ENCODE peak calls at places on chromosomes 11 and 22, in six cellular contexts. I, B, L, S, K and J are unnamed samples.

GRCh38 chr11:130407978-130408377 is 20.4 kb downstream of the ADAMTS8 start:
- DNase-seq in K (peak), S (peak), B (peak), I (no peak), L (peak), J (peak)

GRCh38 chr11:35376613-35377012 is 42.7 kb downstream of the SLC1A2 start:
- DNase-seq in S (no peak), K (peak), I (no peak), L (no peak), B (peak), J (peak)

GRCh38 chr11:119782021-119782420 is 53.0 kb upstream of the NECTIN1 start:
- DNase-seq in L (no peak), S (no peak), I (no peak), K (peak), B (no peak), J (no peak)

GRCh38 chr11:12483604-12484003 is 106.2 kb downstream of the PARVA start:
- DNase-seq in L (no peak), B (no peak), S (no peak), K (no peak), I (no peak), J (no peak)

GRCh38 chr11:108647701-108648527 is 17.0 kb upstream of the DDX10 start:
- DNase-seq in I (peak), S (peak), B (peak), L (peak), K (peak), J (peak)

GRCh38 chr11:62811659-62812058 is 6.4 kb upstream of the NXF1 start:
- DNase-seq in S (no peak), K (no peak), L (no peak), I (no peak), B (no peak), J (no peak)

GRCh38 chr11:18775492-18776292 is 15.9 kb downstream of the PTPN5 start:
- DNase-seq in L (no peak), S (peak), K (peak), B (peak), I (peak), J (peak)

GRCh38 chr11:122769126-122769780 is 69.0 kb upstream of the CRTAM start:
- DNase-seq in K (peak), B (peak), L (no peak), S (peak), I (no peak), J (no peak)

GRCh38 chr22:22770280-22770871 is 117.2 kb upstream of the IGLL5 start:
- DNase-seq in L (peak), I (no peak), B (no peak), K (peak), S (peak), J (no peak)

GRCh38 chr11:70111269-70112016 is 33.3 kb downstream of the ANO1 start:
- DNase-seq in L (peak), K (no peak), S (peak), I (peak), B (peak), J (peak)

GRCh38 chr11:126570489-126570888 is 215.0 kb downstream of the ST3GAL4 start:
- DNase-seq in S (no peak), L (no peak), K (no peak), B (no peak), I (no peak), J (no peak)

GRCh38 chr22:22031571-22031970 is 49.0 kb upstream of the TOP3B start:
- DNase-seq in B (no peak), S (no peak), L (no peak), I (no peak), K (peak), J (no peak)

GRCh38 chr22:24706732-24707476 is 67.6 kb downstream of the PIWIL3 start:
- DNase-seq in S (no peak), I (no peak), K (no peak), B (no peak), L (no peak), J (no peak)

GRCh38 chr11:69882270-69882608 is 63.0 kb upstream of the FGF3 start:
- DNase-seq in S (no peak), L (no peak), K (no peak), B (no peak), I (no peak), J (no peak)

GRCh38 chr11:120134106-120134930 is 3.6 kb downstream of the TRIM29 start:
- DNase-seq in I (no peak), B (no peak), S (no peak), L (no peak), K (no peak), J (no peak)

GRCh38 chr22:27100789-27101188 is 443.4 kb downstream of the MIAT start:
- DNase-seq in L (no peak), I (peak), K (no peak), B (peak), S (peak), J (peak)

GRCh38 chr11:119592642-119593041 is 136.4 kb downstream of the NECTIN1 start:
- DNase-seq in S (no peak), B (no peak), L (peak), I (no peak), K (peak), J (peak)

GRCh38 chr11:17672469-17672868 is 46.9 kb upstream of the MYOD1 start:
- DNase-seq in I (no peak), K (no peak), L (no peak), B (no peak), S (no peak), J (no peak)

GRCh38 chr11:12508151-12508740 is 130.9 kb downstream of the PARVA start:
- DNase-seq in I (no peak), K (peak), S (peak), B (peak), L (no peak), J (peak)

GRCh38 chr22:46976598-46976997 is 214.1 kb downstream of the TBC1D22A start:
- DNase-seq in K (no peak), I (no peak), S (no peak), B (no peak), L (no peak), J (no peak)

GRCh38 chr11:65135633-65136145 is 1.4 kb upstream of the SYVN1 start:
- DNase-seq in I (no peak), S (no peak), L (no peak), B (no peak), K (no peak), J (no peak)

GRCh38 chr11:19018901-19019300 is 41.6 kb downstream of the MRGPRX2 start:
- DNase-seq in I (peak), B (no peak), S (no peak), K (no peak), L (no peak), J (no peak)

GRCh38 chr11:45688472-45689033 is 23.1 kb upstream of the CHST1 start:
- DNase-seq in S (no peak), L (no peak), I (no peak), B (no peak), K (no peak), J (no peak)

GRCh38 chr11:83709434-83709833 is 423.3 kb upstream of the CCDC90B start:
- DNase-seq in K (no peak), I (no peak), B (no peak), S (no peak), L (no peak), J (no peak)

GRCh38 chr22:38255697-38256096 is 17.1 kb downstream of the TMEM184B start:
- DNase-seq in L (no peak), I (no peak), B (no peak), S (no peak), K (no peak), J (no peak)
- TF ChIP-seq CTCF in L (no peak), I (no peak), B (no peak), S (no peak), K (no peak), J (no peak)

GRCh38 chr11:43941257-43941879 is 1.1 kb upstream of the C11orf96 start:
- DNase-seq in B (peak), L (no peak), S (peak), K (peak), I (no peak), J (no peak)
- H3K4me3 ChIP-seq in B (peak), L (no peak), S (peak), K (no peak), I (peak), J (no peak)

GRCh38 chr11:1918436-1919315 is 827 bp upstream of the TNNT3 start:
- DNase-seq in S (no peak), B (no peak), L (no peak), K (no peak), I (no peak), J (no peak)

GRCh38 chr11:1916986-1917522 is 2.4 kb upstream of the TNNT3 start:
- DNase-seq in B (no peak), L (no peak), I (no peak), K (no peak), S (no peak), J (no peak)

GRCh38 chr11:1919428-1920127 is at the start of gene TNNT3:
- DNase-seq in K (no peak), B (no peak), S (no peak), L (no peak), I (no peak), J (no peak)

GRCh38 chr11:1916132-1916985 is 3.1 kb upstream of the TNNT3 start:
- DNase-seq in K (no peak), I (no peak), B (no peak), L (no peak), S (no peak), J (no peak)

GRCh38 chr11:1917523-1918435 is 1.7 kb upstream of the TNNT3 start:
- DNase-seq in I (no peak), L (no peak), S (no peak), K (no peak), B (no peak), J (no peak)
- TF ChIP-seq CTCF in I (peak), L (peak), S (peak), K (peak), B (no peak), J (peak)

GRCh38 chr11:117198613-117199012 is 557 bp upstream of the TAGLN start:
- DNase-seq in B (no peak), L (no peak), K (no peak), I (no peak), S (no peak), J (no peak)

GRCh38 chr11:117197516-117198456 is 1.4 kb upstream of the TAGLN start:
- DNase-seq in K (no peak), L (no peak), B (peak), S (peak), I (peak), J (no peak)

GRCh38 chr11:117199916-117200812 is 994 bp downstream of the TAGLN start:
- DNase-seq in S (no peak), I (no peak), K (no peak), L (no peak), B (no peak), J (no peak)

GRCh38 chr11:117200813-117201515 is 1.8 kb downstream of the TAGLN start:
- DNase-seq in K (no peak), I (no peak), S (no peak), L (no peak), B (peak), J (no peak)

GRCh38 chr11:117199061-117199915 is at the start of gene TAGLN:
- DNase-seq in B (peak), L (peak), I (peak), K (peak), S (peak), J (peak)
- H3K4me3 ChIP-seq in B (peak), L (peak), I (peak), K (peak), S (peak), J (peak)

GRCh38 chr11:33703234-33703633 is 2.6 kb upstream of the C11orf91 start:
- DNase-seq in K (no peak), I (no peak), S (no peak), L (no peak), B (no peak), J (no peak)

GRCh38 chr11:33706961-33707360 is 6.3 kb upstream of the C11orf91 start:
- DNase-seq in B (no peak), I (no peak), L (no peak), S (no peak), K (no peak), J (no peak)

GRCh38 chr11:33706546-33706945 is 5.9 kb upstream of the C11orf91 start:
- DNase-seq in I (no peak), B (no peak), S (peak), L (no peak), K (no peak), J (no peak)

GRCh38 chr11:33703771-33704170 is 3.1 kb upstream of the C11orf91 start:
- DNase-seq in B (peak), I (no peak), S (no peak), K (peak), L (no peak), J (peak)

GRCh38 chr11:33704240-33705002 is 3.8 kb upstream of the C11orf91 start:
- DNase-seq in I (no peak), K (no peak), L (no peak), B (no peak), S (no peak), J (no peak)
- TF ChIP-seq CTCF in I (no peak), K (peak), L (no peak), B (peak), S (peak), J (no peak)